ENCODE peak calls at places on chromosomes 7 and 10, in eight cellular contexts. W, Y, K, Q, C, P, E and G are unnamed samples.
A peak's percentile ranks its signal among the peaks of the same experiment; 100 is the strongest.

GRCh38 chr10:62916157-62916603 is 100.0 kb upstream of the EGR2 start:
- DNase-seq in Y (no peak), C (no peak), Q (no peak), W (no peak), K (no peak), E (peak; percentile 51), P (peak; percentile 95), G (peak; percentile 16)

GRCh38 chr10:132375116-132375794 is 21.7 kb upstream of the PWWP2B start:
- DNase-seq in Y (no peak), Q (no peak), C (no peak), K (no peak), W (no peak), E (no peak), P (no peak), G (no peak)

GRCh38 chr7:105945848-105946247 is 17.2 kb upstream of the CDHR3 start:
- DNase-seq in Y (no peak), Q (no peak), K (no peak), C (no peak), W (no peak), E (no peak), P (no peak), G (no peak)

GRCh38 chr7:1610678-1611302 is 41.0 kb upstream of the PSMG3 start:
- DNase-seq in Q (no peak), K (peak; percentile 52), Y (no peak), C (no peak), P (no peak), E (no peak), W (no peak), G (no peak)

GRCh38 chr7:11328309-11328708 is 354.6 kb downstream of the PHF14 start:
- DNase-seq in P (peak; percentile 15), W (no peak), Q (peak; percentile 24), K (peak; percentile 74), E (no peak), Y (no peak), C (no peak), G (peak; percentile 45)

GRCh38 chr7:77538186-77538907 is 1.3 kb downstream of the PTPN12 start:
- DNase-seq in P (peak; percentile 92), Q (peak; percentile 91), W (peak; percentile 68), Y (no peak), K (peak; percentile 93), E (peak; percentile 94), C (no peak), G (peak; percentile 88)

GRCh38 chr7:103296901-103297836 is at the start of gene PMPCB:
- DNase-seq in E (peak; percentile 93), Y (peak; percentile 92), Q (peak; percentile 95), K (peak; percentile 96), C (peak; percentile 96), P (peak; percentile 88), W (peak; percentile 98), G (peak; percentile 91)

GRCh38 chr7:98559958-98560357 is 57.1 kb upstream of the NPTX2 start:
- DNase-seq in Q (no peak), K (no peak), Y (no peak), E (peak; percentile 66), C (no peak), W (no peak), P (no peak), G (no peak)

GRCh38 chr10:77628906-77629730 is 8.5 kb downstream of the KCNMA1 start:
- DNase-seq in P (no peak), W (no peak), Y (no peak), E (peak; percentile 62), K (no peak), Q (no peak), C (no peak), G (no peak)

GRCh38 chr10:88592425-88592824 is 5.9 kb downstream of the LIPJ start:
- DNase-seq in Q (no peak), K (no peak), P (no peak), Y (no peak), E (peak; percentile 61), W (no peak), C (no peak), G (no peak)

GRCh38 chr7:26265061-26265460 is 26.6 kb upstream of the SNX10 start:
- DNase-seq in E (peak; percentile 12), C (no peak), W (no peak), P (no peak), Y (no peak), Q (no peak), K (no peak), G (no peak)

GRCh38 chr10:115727114-115727513 is 545.9 kb downstream of the GFRA1 start:
- DNase-seq in C (no peak), P (no peak), Q (no peak), E (no peak), Y (no peak), W (no peak), K (no peak), G (no peak)

GRCh38 chr10:99859585-99859984 is 77.1 kb downstream of the ABCC2 start:
- DNase-seq in C (no peak), Y (no peak), K (no peak), Q (peak; percentile 57), E (no peak), P (no peak), W (no peak), G (no peak)

GRCh38 chr7:2518101-2518500 is 1.5 kb upstream of the LFNG start:
- DNase-seq in C (no peak), Y (no peak), Q (no peak), E (no peak), P (no peak), W (no peak), K (no peak), G (no peak)

GRCh38 chr7:73442903-73443542 is 9.4 kb downstream of the FZD9 start:
- DNase-seq in Q (no peak), P (no peak), C (no peak), W (no peak), E (no peak), K (no peak), Y (no peak), G (no peak)